ENCODE peak calls at places on chromosomes 11 and 22, in seven cellular contexts. Q, R, N, T, A, V and B are unnamed samples.

GRCh38 chr11:28838741-28839140 is 730.6 kb downstream of the METTL15 start:
- DNase-seq in T (no peak), A (no peak), N (no peak), V (no peak), R (no peak), Q (no peak), B (no peak)

GRCh38 chr22:45878901-45879551 is 97.9 kb downstream of the WNT7B start:
- DNase-seq in A (peak), R (no peak), Q (no peak), V (no peak), T (no peak), N (no peak), B (no peak)

GRCh38 chr11:76615950-76616349 is 54.6 kb downstream of the LRRC32 start:
- DNase-seq in N (no peak), R (no peak), Q (no peak), V (no peak), T (no peak), A (peak), B (no peak)

GRCh38 chr11:80841716-80842115 is 1400.9 kb upstream of the TENM4 start:
- DNase-seq in A (no peak), N (no peak), Q (no peak), V (no peak), R (no peak), T (no peak), B (no peak)

GRCh38 chr22:32708835-32709234 is 92.7 kb upstream of the TIMP3 start:
- DNase-seq in R (no peak), Q (no peak), T (no peak), V (no peak), N (no peak), A (no peak), B (no peak)

GRCh38 chr11:69552951-69553350 is 71.5 kb downstream of the LINC01488 start:
- DNase-seq in N (no peak), Q (no peak), R (no peak), T (no peak), V (no peak), A (no peak), B (no peak)

GRCh38 chr22:32020117-32020516 is 22.9 kb upstream of the SLC5A1 start:
- DNase-seq in R (no peak), V (no peak), Q (no peak), T (no peak), A (no peak), N (peak), B (no peak)

GRCh38 chr11:96228472-96228871 is 114.5 kb downstream of the MAML2 start:
- DNase-seq in A (peak), T (peak), V (no peak), N (no peak), Q (no peak), R (no peak), B (peak)

GRCh38 chr22:31130873-31131272 is 8.1 kb downstream of the INPP5J start:
- DNase-seq in R (no peak), V (no peak), T (peak), N (no peak), Q (no peak), A (peak), B (no peak)

GRCh38 chr11:124762077-124762623 is at the start of gene ESAM:
- DNase-seq in R (peak), Q (peak), T (peak), A (peak), V (no peak), N (no peak), B (no peak)

GRCh38 chr11:31872074-31872440 is 60.9 kb upstream of the PAX6 start:
- DNase-seq in T (no peak), A (no peak), V (no peak), Q (no peak), N (no peak), R (no peak), B (no peak)

GRCh38 chr22:22748297-22748743 is 103.9 kb downstream of the GGTLC2 start:
- DNase-seq in A (peak), Q (no peak), T (peak), V (peak), R (peak), N (peak), B (no peak)

GRCh38 chr11:120133216-120134105 is 4.5 kb downstream of the TRIM29 start:
- DNase-seq in Q (peak), N (no peak), T (peak), V (no peak), R (no peak), A (peak), B (no peak)

GRCh38 chr11:14541180-14541579 is 21.0 kb upstream of the PSMA1 start:
- DNase-seq in N (peak), A (peak), Q (no peak), R (no peak), V (no peak), T (no peak), B (no peak)

GRCh38 chr11:14538926-14539554 is 18.9 kb upstream of the PSMA1 start:
- DNase-seq in R (no peak), V (no peak), T (no peak), N (no peak), A (no peak), Q (no peak), B (no peak)

GRCh38 chr11:14539867-14540475 is 19.8 kb upstream of the PSMA1 start:
- DNase-seq in Q (no peak), N (peak), V (no peak), T (no peak), R (no peak), A (no peak), B (no peak)

GRCh38 chr11:14538271-14538925 is 18.2 kb upstream of the PSMA1 start:
- DNase-seq in Q (no peak), A (no peak), R (no peak), N (no peak), T (peak), V (no peak), B (no peak)

DNA sequence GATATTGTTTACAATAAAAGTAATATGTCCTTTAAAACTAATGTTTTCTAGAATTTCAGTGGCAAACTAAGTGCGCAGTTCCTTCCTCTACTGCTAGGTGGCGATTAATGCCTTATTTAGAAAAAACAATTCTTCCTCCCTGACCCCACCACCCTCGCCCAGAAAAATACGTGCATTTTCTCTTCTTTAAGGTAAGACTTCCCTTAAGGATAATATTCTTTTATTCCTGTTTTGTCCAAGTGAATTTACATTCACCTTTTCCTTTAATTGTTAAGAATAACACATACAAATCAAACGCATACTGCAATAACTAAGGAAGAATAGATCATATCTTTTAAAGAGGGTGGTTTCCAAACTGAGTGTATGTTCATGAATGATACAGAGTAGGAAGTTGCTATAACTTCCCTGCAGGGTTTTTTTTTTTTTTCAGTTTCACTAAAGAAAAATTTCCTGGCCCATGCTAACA is 17.0 kb upstream of the PSMA1 start:
- DNase-seq in Q (peak), A (no peak), V (no peak), T (peak), N (peak), R (peak), B (no peak)
- TF ChIP-seq CTCF in Q (peak), A (peak), V (peak), T (peak), N (peak), R (peak), B (peak)

GRCh38 chr11:65558002-65558784 is at the start of gene LTBP3:
- DNase-seq in T (peak), A (peak), N (peak), Q (peak), V (no peak), R (peak), B (no peak)

GRCh38 chr11:65555693-65556231 is 2.4 kb downstream of the LTBP3 start:
- DNase-seq in R (peak), T (no peak), V (no peak), Q (no peak), A (no peak), N (peak), B (no peak)

GRCh38 chr11:65557280-65558001 is 718 bp downstream of the LTBP3 start:
- DNase-seq in V (no peak), N (no peak), R (no peak), A (no peak), T (no peak), Q (no peak), B (no peak)

GRCh38 chr11:65554842-65555395 is 3.2 kb downstream of the LTBP3 start:
- DNase-seq in A (no peak), T (no peak), V (no peak), N (no peak), R (no peak), Q (no peak), B (no peak)

GRCh38 chr11:65556470-65557279 is 1.5 kb downstream of the LTBP3 start:
- DNase-seq in R (no peak), N (no peak), V (no peak), A (no peak), T (no peak), Q (no peak), B (no peak)
- H3K4me3 ChIP-seq in R (peak), N (no peak), V (no peak), A (no peak), T (peak), Q (peak), B (peak)

GRCh38 chr22:17009640-17010291 is 1.7 kb upstream of the GAB4 start:
- DNase-seq in T (no peak), A (no peak), Q (no peak), R (no peak), N (no peak), V (no peak), B (no peak)

GRCh38 chr22:17007852-17008731 is at the start of gene GAB4:
- DNase-seq in T (no peak), N (no peak), V (no peak), A (no peak), Q (no peak), R (no peak), B (no peak)

GRCh38 chr22:17007257-17007656 is 765 bp downstream of the GAB4 start:
- DNase-seq in R (no peak), Q (no peak), N (no peak), V (no peak), T (no peak), A (no peak), B (no peak)

GRCh38 chr22:17013396-17014100 is 5.5 kb upstream of the GAB4 start:
- DNase-seq in N (no peak), A (no peak), Q (no peak), V (no peak), T (no peak), R (no peak), B (no peak)

DNA sequence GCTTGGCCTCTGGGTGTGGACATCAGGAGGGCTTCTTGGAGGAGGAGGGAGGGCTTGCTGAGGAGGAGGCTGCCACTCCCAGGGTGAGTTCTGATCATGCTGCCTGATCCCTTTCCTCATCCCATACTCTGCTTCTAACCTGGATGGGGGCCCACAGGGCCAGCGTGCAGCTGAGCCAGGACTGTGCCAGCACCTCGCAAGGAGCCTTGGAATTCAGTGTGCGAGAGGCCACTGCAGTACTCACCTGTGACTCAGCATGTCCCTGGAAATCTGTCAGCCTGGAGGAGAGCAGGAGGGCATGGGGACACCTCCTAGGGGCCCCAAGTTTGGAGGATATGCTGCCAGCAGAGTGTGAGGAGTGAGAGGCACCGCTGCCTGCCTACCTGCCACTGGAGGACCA is 4.2 kb upstream of the GAB4 start:
- DNase-seq in A (no peak), R (no peak), T (no peak), V (no peak), Q (no peak), N (no peak), B (no peak)
- TF ChIP-seq CTCF in A (no peak), R (no peak), T (no peak), V (no peak), Q (no peak), N (no peak), B (no peak)

DNA sequence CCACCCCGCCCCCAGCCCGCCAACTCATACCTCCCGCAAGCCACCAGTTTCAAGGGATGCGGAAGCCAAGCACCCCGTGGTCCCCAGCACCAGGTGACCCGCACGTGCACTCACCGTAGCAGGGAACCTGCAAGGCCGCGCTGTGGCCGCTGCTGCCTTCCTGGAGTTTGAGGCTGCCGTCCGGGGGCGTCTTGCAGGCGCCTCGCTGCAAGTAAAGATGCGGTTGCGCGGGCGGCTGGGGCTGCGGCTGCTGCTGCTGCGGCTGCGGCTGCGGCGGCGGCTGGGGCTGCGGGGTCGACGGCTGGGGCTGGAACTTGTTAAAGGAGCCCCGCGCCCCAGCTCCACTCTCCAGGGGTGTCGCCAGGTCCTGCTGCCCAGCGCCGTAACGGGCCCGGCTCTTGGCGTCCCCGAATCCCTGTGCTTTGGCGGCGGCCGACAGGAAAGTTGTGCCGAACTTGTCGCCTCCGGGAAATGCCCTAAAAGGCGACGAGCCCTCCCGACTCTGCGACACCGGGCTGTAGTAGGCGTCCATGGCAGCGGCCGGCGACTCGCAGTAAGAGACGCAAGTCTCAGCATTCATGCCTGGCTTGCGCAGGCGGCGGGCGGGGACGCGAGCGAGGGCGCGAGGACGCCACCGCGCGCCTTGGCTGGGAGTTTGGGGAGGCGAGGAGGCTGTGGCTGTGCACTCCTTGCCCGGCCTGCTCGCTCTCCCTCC is at the start of gene ALX4:
- DNase-seq in V (no peak), T (no peak), A (no peak), R (peak), N (peak), Q (peak), B (no peak)
- H3K4me3 ChIP-seq in V (no peak), T (no peak), A (no peak), R (no peak), N (peak), Q (peak), B (peak)

GRCh38 chr11:109867784-109868183 is 225.4 kb upstream of the ZC3H12C start:
- DNase-seq in N (no peak), Q (no peak), V (no peak), T (no peak), R (no peak), A (no peak), B (no peak)

GRCh38 chr11:109862808-109863207 is 230.4 kb upstream of the ZC3H12C start:
- DNase-seq in V (no peak), N (no peak), T (no peak), R (no peak), Q (no peak), A (no peak), B (no peak)

GRCh38 chr11:109864834-109865557 is 228.2 kb upstream of the ZC3H12C start:
- DNase-seq in R (no peak), Q (peak), N (no peak), V (peak), T (no peak), A (no peak), B (no peak)

GRCh38 chr11:109864161-109864661 is 229.0 kb upstream of the ZC3H12C start:
- DNase-seq in A (no peak), Q (peak), V (peak), R (no peak), T (no peak), N (no peak), B (no peak)

GRCh38 chr11:109865558-109866186 is 227.5 kb upstream of the ZC3H12C start:
- DNase-seq in T (peak), R (no peak), N (peak), Q (no peak), A (peak), V (no peak), B (no peak)
- TF ChIP-seq CTCF in T (no peak), R (no peak), N (no peak), Q (no peak), A (no peak), V (peak), B (no peak)

GRCh38 chr11:30666817-30667216 is 80.7 kb upstream of the MPPED2 start:
- DNase-seq in V (no peak), Q (no peak), R (no peak), A (no peak), T (no peak), N (no peak), B (no peak)
- H3K4me3 ChIP-seq in V (no peak), Q (no peak), R (no peak), A (no peak), T (no peak), N (no peak), B (no peak)

GRCh38 chr22:39927544-39927943 is 26.7 kb downstream of the GRAP2 start:
- DNase-seq in V (no peak), Q (no peak), N (peak), A (no peak), T (no peak), R (peak), B (no peak)
- TF ChIP-seq CTCF in V (no peak), Q (peak), N (peak), A (peak), T (no peak), R (peak), B (peak)